ENCODE peak calls at places on chromosome 4, in seven cellular contexts. I, F, B, M, S, Z and V are unnamed samples.

GRCh38 chr4:73964862-73965611 is 16.8 kb downstream of the PF4 start:
- DNase-seq in I (no peak), F (no peak), B (peak; percentile 88), M (no peak), S (peak; percentile 46), Z (no peak), V (no peak)

GRCh38 chr4:26484032-26484515 is 6.2 kb downstream of the CCKAR start:
- DNase-seq in I (no peak), F (no peak), B (no peak), M (no peak), S (no peak), Z (no peak), V (no peak)

GRCh38 chr4:7422098-7422897 is 12.4 kb downstream of the PSAPL1 start:
- DNase-seq in I (peak; percentile 13), F (no peak), B (peak; percentile 17), M (peak; percentile 3), S (peak; percentile 35), Z (peak; percentile 36), V (peak; percentile 37)

GRCh38 chr4:79209822-79210635 is 115.8 kb downstream of the NAA11 start:
- DNase-seq in I (no peak), F (no peak), B (peak; percentile 32), M (no peak), S (no peak), Z (no peak), V (no peak)

GRCh38 chr4:28277931-28278330 is 1417.3 kb downstream of the STIM2 start:
- DNase-seq in I (no peak), F (no peak), B (no peak), M (no peak), S (no peak), Z (no peak), V (no peak)

GRCh38 chr4:154399259-154399974 is 92.2 kb downstream of the DCHS2 start:
- DNase-seq in I (no peak), F (no peak), B (no peak), M (no peak), S (no peak), Z (no peak), V (no peak)

GRCh38 chr4:181004056-181004455 is 1239.1 kb upstream of the TENM3 start:
- DNase-seq in I (no peak), F (no peak), B (no peak), M (no peak), S (no peak), Z (no peak), V (no peak)

GRCh38 chr4:165448700-165449099 is 69.9 kb downstream of the CPE start:
- DNase-seq in I (no peak), F (no peak), B (no peak), M (no peak), S (no peak), Z (no peak), V (no peak)

GRCh38 chr4:8472689-8473197 is 32.2 kb downstream of the TRMT44 start:
- DNase-seq in I (no peak), F (no peak), B (no peak), M (no peak), S (no peak), Z (no peak), V (no peak)

GRCh38 chr4:83025563-83025962 is 9.4 kb upstream of the COPS4 start:
- DNase-seq in I (no peak), F (no peak), B (no peak), M (no peak), S (no peak), Z (no peak), V (no peak)

GRCh38 chr4:41792166-41792565 is 43.6 kb upstream of the PHOX2B start:
- DNase-seq in I (no peak), F (no peak), B (no peak), M (no peak), S (no peak), Z (no peak), V (no peak)

DNA sequence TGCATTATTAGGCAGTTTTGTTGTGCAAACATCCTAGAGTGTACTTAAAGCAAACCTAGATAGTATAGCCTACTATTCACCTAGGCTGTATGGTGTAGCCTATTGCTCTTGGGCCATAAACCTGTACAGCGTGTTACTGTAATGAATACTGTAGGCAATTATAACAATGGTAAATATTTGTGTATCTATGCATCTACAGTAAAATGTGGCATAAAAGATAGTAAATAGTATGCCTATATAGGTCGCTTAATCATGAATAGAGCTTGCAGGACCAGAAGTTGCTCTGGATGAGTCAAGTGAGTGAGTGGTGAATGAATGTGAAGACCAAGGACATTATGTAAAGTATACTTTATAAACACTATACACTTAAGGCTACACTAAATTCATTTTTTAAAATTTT is 16.6 kb downstream of the USO1 start:
- DNase-seq in I (no peak), F (no peak), B (no peak), M (no peak), S (no peak), Z (no peak), V (no peak)
- H3K4me1 ChIP-seq in I (peaks cover 31% of the 10 kb centered on the region), F (peaks cover 10% of the 10 kb centered on the region), B (no peaks in the 10 kb centered on the region), M (no peaks in the 10 kb centered on the region), S (peaks cover 8% of the 10 kb centered on the region), Z (peaks cover 30% of the 10 kb centered on the region), V (peaks cover 7% of the 10 kb centered on the region)

DNA sequence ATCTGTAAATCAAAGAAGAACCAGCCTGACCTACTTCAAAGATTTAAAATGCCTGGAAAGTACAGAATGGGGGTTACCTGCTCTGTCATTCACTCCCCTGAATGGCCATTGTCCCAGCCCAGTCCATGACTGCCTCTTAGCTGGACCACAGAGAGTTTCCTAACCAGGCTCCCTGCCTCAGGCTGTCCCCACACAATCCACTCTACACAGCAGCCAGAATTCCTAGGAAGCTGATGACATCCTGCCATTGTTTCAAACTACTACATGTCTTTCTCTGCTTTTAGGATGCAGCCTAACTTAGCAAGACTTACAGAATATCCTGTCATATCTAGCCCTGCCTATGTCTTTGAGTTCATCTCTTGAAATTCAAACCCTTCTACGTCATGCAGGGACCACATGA is 15.9 kb upstream of the CRMP1 start:
- DNase-seq in I (no peak), F (no peak), B (no peak), M (no peak), S (no peak), Z (no peak), V (no peak)
- H3K9me3 ChIP-seq in I (peaks cover 6% of the 10 kb centered on the region), F (peaks cover 11% of the 10 kb centered on the region), B (no peaks in the 10 kb centered on the region), M (no peaks in the 10 kb centered on the region), S (peaks cover 5% of the 10 kb centered on the region), Z (no peaks in the 10 kb centered on the region), V (no peaks in the 10 kb centered on the region)

DNA sequence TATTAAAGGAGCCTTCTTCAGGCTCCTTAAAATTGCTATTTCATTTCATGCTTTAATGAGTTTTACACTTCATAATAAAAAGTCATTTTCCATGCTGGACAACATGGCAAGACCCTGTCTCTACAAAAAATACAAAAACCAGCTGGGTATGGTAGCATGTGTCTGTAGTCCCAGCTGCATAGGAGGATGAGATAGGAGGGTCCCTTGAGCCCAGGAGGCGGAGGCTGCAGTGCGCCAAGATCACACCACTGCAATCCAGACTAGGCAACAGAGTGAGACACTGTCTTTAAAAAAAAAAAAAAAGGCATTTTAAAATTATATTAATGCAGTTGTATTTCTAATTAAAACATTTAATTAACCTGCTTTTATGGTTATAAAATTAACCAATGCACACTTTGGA is 49.2 kb downstream of the PDS5A start:
- DNase-seq in I (no peak), F (no peak), B (no peak), M (peak; percentile 35), S (no peak), Z (no peak), V (no peak)
- H3K4me1 ChIP-seq in I (peaks cover 9% of the 10 kb centered on the region), F (peaks cover under 1% of the 10 kb centered on the region), B (no peaks in the 10 kb centered on the region), M (no peaks in the 10 kb centered on the region), S (peaks cover 7% of the 10 kb centered on the region), Z (peaks cover 4% of the 10 kb centered on the region), V (no peaks in the 10 kb centered on the region)

GRCh38 chr4:110156442-110156841 is 42.0 kb downstream of the ELOVL6 start:
- DNase-seq in I (no peak), F (no peak), B (no peak), M (no peak), S (no peak), Z (no peak), V (no peak)
- H3K9me3 ChIP-seq in I (no peaks in the 10 kb centered on the region), F (no peaks in the 10 kb centered on the region), B (no peaks in the 10 kb centered on the region), M (no peaks in the 10 kb centered on the region), S (no peaks in the 10 kb centered on the region), Z (no peaks in the 10 kb centered on the region), V (no peaks in the 10 kb centered on the region)

GRCh38 chr4:68344785-68345184 is 5.1 kb downstream of the YTHDC1 start:
- DNase-seq in I (no peak), F (no peak), B (no peak), M (no peak), S (no peak), Z (no peak), V (no peak)

GRCh38 chr4:68349361-68350360 is at the start of gene YTHDC1:
- DNase-seq in I (peak; percentile 97), F (peak; percentile 96), B (peak; percentile 96), M (peak; percentile 95), S (peak; percentile 98), Z (peak; percentile 97), V (peak; percentile 95)

GRCh38 chr4:68348577-68348976 is 1.3 kb downstream of the YTHDC1 start:
- DNase-seq in I (no peak), F (no peak), B (no peak), M (no peak), S (no peak), Z (no peak), V (no peak)

GRCh38 chr4:68346461-68346860 is 3.4 kb downstream of the YTHDC1 start:
- DNase-seq in I (no peak), F (no peak), B (no peak), M (no peak), S (no peak), Z (no peak), V (no peak)

GRCh38 chr4:68347845-68348244 is 2.0 kb downstream of the YTHDC1 start:
- DNase-seq in I (no peak), F (no peak), B (no peak), M (no peak), S (no peak), Z (no peak), V (no peak)
- H3K4me1 ChIP-seq in I (peaks cover 59% of the 10 kb centered on the region), F (peaks cover 24% of the 10 kb centered on the region), B (no peaks in the 10 kb centered on the region), M (no peaks in the 10 kb centered on the region), S (peaks cover 55% of the 10 kb centered on the region), Z (peaks cover 58% of the 10 kb centered on the region), V (peaks cover 47% of the 10 kb centered on the region)